ENCODE peak calls at places on chromosomes 1 and 21, in five cellular contexts. V, N, R, O and Q are unnamed samples.
A peak's percentile ranks its signal among the peaks of the same experiment; 100 is the strongest.

GRCh38 chr1:16292739-16293138 is 55.8 kb upstream of the CPLANE2 start:
- ATAC-seq in N (no peak), V (no peak), R (no peak), O (no peak), Q (no peak)

GRCh38 chr1:32246888-32247273 is at the start of gene FAM167B:
- ATAC-seq in N (no peak), V (peak; percentile 28), O (peak; percentile 69), R (no peak), Q (peak; percentile 65)

GRCh38 chr1:53129891-53130597 is 12.4 kb downstream of the SLC1A7 start:
- ATAC-seq in O (no peak), R (no peak), V (no peak), N (no peak), Q (no peak)

GRCh38 chr1:47915677-47916353 is 81.4 kb downstream of the TRABD2B start:
- ATAC-seq in O (no peak), R (no peak), V (no peak), N (no peak), Q (no peak)

GRCh38 chr1:35369922-35370671 is 101.6 kb downstream of the ZMYM4 start:
- ATAC-seq in O (peak; percentile 78), V (no peak), R (no peak), N (no peak), Q (peak; percentile 71)

GRCh38 chr1:189206617-189207016 is 1271.0 kb downstream of the BRINP3 start:
- ATAC-seq in V (no peak), R (no peak), N (no peak), O (no peak), Q (no peak)

GRCh38 chr21:38679531-38679930 is 126.2 kb upstream of the ETS2 start:
- ATAC-seq in R (no peak), N (no peak), V (no peak), O (peak; percentile 86), Q (no peak)

GRCh38 chr1:154501423-154502065 is 475 bp upstream of the TDRD10 start:
- ATAC-seq in O (peak; percentile 73), N (peak; percentile 57), V (peak; percentile 62), R (peak; percentile 76), Q (peak; percentile 81)

GRCh38 chr1:170318736-170319135 is 173.0 kb downstream of the NTMT2 start:
- ATAC-seq in O (no peak), R (no peak), N (no peak), V (no peak), Q (no peak)

GRCh38 chr1:202565890-202566289 is 144.4 kb downstream of the SYT2 start:
- ATAC-seq in V (no peak), O (peak; percentile 9), N (no peak), R (no peak), Q (no peak)

GRCh38 chr1:239814306-239814881 is 277.3 kb upstream of the FMN2 start:
- ATAC-seq in O (no peak), N (peak; percentile 88), V (no peak), R (no peak), Q (peak; percentile 84)

GRCh38 chr1:164589961-164590507 is 31.1 kb downstream of the PBX1 start:
- ATAC-seq in O (no peak), R (no peak), N (no peak), V (no peak), Q (no peak)

GRCh38 chr1:202706851-202707250 is 3.4 kb downstream of the SYT2 start:
- ATAC-seq in V (no peak), O (no peak), N (no peak), R (no peak), Q (no peak)

GRCh38 chr1:99969260-99969728 is 502 bp upstream of the SLC35A3 start:
- ATAC-seq in R (peak; percentile 16), V (peak; percentile 29), O (peak; percentile 6), N (peak; percentile 36), Q (peak; percentile 6)

GRCh38 chr1:219427400-219427799 is 185.5 kb downstream of the ZC3H11B start:
- ATAC-seq in O (no peak), V (no peak), R (no peak), N (no peak), Q (no peak)

GRCh38 chr1:218584418-218585155 is 239.5 kb downstream of the TGFB2 start:
- ATAC-seq in R (no peak), N (no peak), O (no peak), V (no peak), Q (no peak)

GRCh38 chr1:92907949-92908684 is 53.1 kb downstream of the DIPK1A start:
- ATAC-seq in V (no peak), R (no peak), N (no peak), O (no peak), Q (no peak)

GRCh38 chr21:42672699-42673458 is 19.5 kb downstream of the PDE9A start:
- ATAC-seq in N (no peak), V (peak; percentile 64), O (no peak), R (peak; percentile 34), Q (no peak)

GRCh38 chr1:234879157-234880080 is 249.2 kb downstream of the TOMM20 start:
- ATAC-seq in R (no peak), O (peak; percentile 83), V (no peak), N (no peak), Q (no peak)

GRCh38 chr21:42887321-42887720 is 5.8 kb upstream of the NDUFV3 start:
- ATAC-seq in N (no peak), R (no peak), V (peak; percentile 67), O (peak; percentile 21), Q (no peak)

GRCh38 chr1:54222711-54223110 is 22.7 kb downstream of the MRPL37 start:
- ATAC-seq in O (no peak), R (no peak), N (no peak), V (no peak), Q (no peak)

GRCh38 chr1:228668553-228669400 is 66.5 kb upstream of the RHOU start:
- ATAC-seq in R (peak; percentile 68), O (peak; percentile 43), V (peak; percentile 30), N (no peak), Q (peak; percentile 70)

GRCh38 chr1:15747378-15747777 is 5.1 kb downstream of the TMEM82 start:
- ATAC-seq in O (no peak), N (no peak), R (peak; percentile 9), V (no peak), Q (no peak)

GRCh38 chr1:117696567-117696966 is 90.7 kb downstream of the TENT5C start:
- ATAC-seq in O (no peak), V (no peak), N (no peak), R (no peak), Q (no peak)

GRCh38 chr1:223109581-223110026 is 33.4 kb downstream of the TLR5 start:
- ATAC-seq in O (peak; percentile 34), V (no peak), R (peak; percentile 86), N (peak; percentile 41), Q (no peak)

GRCh38 chr1:72283204-72284083 is 1.1 kb upstream of the NEGR1 start:
- ATAC-seq in N (peak; percentile 78), R (peak; percentile 61), V (peak; percentile 93), O (peak; percentile 86), Q (peak; percentile 66)

GRCh38 chr1:151832318-151832984 is 849 bp upstream of the RORC start:
- ATAC-seq in N (peak; percentile 11), O (peak; percentile 87), V (peak; percentile 80), R (peak; percentile 36), Q (peak; percentile 64)

GRCh38 chr21:28066051-28066450 is 926.6 kb downstream of the LTN1 start:
- ATAC-seq in R (no peak), V (no peak), O (no peak), N (no peak), Q (no peak)

GRCh38 chr1:86971778-86972177 is 57.3 kb downstream of the HS2ST1 start:
- ATAC-seq in R (no peak), O (no peak), V (no peak), N (no peak), Q (no peak)

GRCh38 chr1:40161888-40162397 is 756 bp downstream of the RLF start:
- ATAC-seq in R (no peak), O (no peak), N (peak; percentile 71), V (no peak), Q (no peak)

GRCh38 chr1:9628541-9629444 is 22.7 kb upstream of the PIK3CD start:
- ATAC-seq in R (no peak), V (no peak), O (no peak), N (no peak), Q (no peak)

GRCh38 chr1:177135250-177135649 is 29.3 kb downstream of the ASTN1 start:
- ATAC-seq in O (no peak), V (no peak), R (no peak), N (no peak), Q (no peak)

GRCh38 chr1:166701603-166702090 is 137.6 kb upstream of the POGK start:
- ATAC-seq in N (no peak), V (no peak), R (no peak), O (no peak), Q (no peak)

GRCh38 chr1:108669679-108670078 is 8.8 kb upstream of the HENMT1 start:
- ATAC-seq in V (no peak), N (no peak), R (no peak), O (no peak), Q (no peak)

DNA sequence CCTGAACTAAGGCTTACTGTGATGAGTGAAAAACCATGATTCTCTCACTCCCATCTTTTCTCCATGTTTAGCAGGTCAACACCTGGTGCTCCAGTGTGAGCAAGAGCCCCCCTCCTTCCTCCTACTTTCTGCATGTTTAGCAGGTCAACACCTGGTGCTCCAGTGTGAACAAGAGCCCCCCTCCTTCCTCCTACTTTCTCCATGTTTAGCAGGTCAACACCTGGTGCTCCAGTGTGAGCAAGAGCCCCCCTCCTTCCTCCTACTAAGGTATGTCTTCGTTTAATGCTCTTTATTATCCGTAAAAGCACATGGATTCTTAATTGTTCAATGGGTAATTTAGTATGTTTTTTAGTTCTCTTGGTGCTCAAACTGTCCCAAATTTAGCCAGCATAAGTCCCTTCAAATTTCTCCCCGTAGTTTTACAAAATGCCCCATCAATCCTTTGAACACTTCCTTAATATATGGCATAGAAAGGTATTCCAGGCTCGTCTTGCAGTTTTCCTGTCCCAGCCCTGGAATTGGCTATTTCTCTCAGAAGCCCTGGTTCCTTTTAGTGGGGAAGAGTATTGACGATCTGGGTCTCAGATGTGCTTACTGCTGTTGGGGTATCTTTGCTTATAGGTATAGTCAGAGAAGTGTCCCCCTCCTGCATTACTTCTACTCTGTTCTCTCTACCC is 760.8 kb upstream of the TPTE start:
- ATAC-seq in N (no peak), V (no peak), O (no peak), R (no peak), Q (no peak)
- H3K9me3 ChIP-seq in N (no peaks in the 10 kb centered on the region), V (no peaks in the 10 kb centered on the region), O (peaks cover 60% of the 10 kb centered on the region), R (peaks cover 92% of the 10 kb centered on the region), Q (no peaks in the 10 kb centered on the region)

GRCh38 chr1:205861540-205861939 is 11.6 kb upstream of the PM20D1 start:
- ATAC-seq in O (no peak), N (no peak), V (no peak), R (no peak), Q (no peak)
- TF ChIP-seq POLR2A in O (no peak), N (no peak), V (no peak), R (no peak), Q (no peak)

GRCh38 chr21:7957713-7958064 is 2563.7 kb upstream of the TPTE start:
- ATAC-seq in R (no peak), O (peak; percentile 17), N (no peak), V (peak; percentile 70), Q (no peak)
- H3K9me3 ChIP-seq in R (peaks cover 39% of the 10 kb centered on the region), O (peaks cover 99% of the 10 kb centered on the region), N (peaks cover 16% of the 10 kb centered on the region), V (no peaks in the 10 kb centered on the region), Q (peaks cover 4% of the 10 kb centered on the region)

GRCh38 chr1:42456010-42456753 is at the start of the genes PPCS and ZMYND12:
- ATAC-seq in V (peak; percentile 96), R (peak; percentile 96), O (peak; percentile 97), N (peak; percentile 92), Q (peak; percentile 94)
- TF ChIP-seq POLR2A in V (peak; percentile 91), R (peak; percentile 84), O (no peak), N (peak; percentile 80), Q (peak; percentile 62)